ENCODE peak calls at places on chromosomes 12 and 14, in six cellular contexts. One of them, this sample, is unnamed.

GRCh38 chr12:10366875-10367274 is 23.0 kb downstream of the KLRK1 start:
- DNase-seq in lung: no peak
- DNase-seq in fibroblast of mammary gland: peak
- DNase-seq in NCI-H1092 treated with DMSO at 0.1 percent for 48 hours: peak
- DNase-seq in A172: no peak
- DNase-seq in T-cell: no peak
- DNase-seq in this sample: no peak

GRCh38 chr14:65704412-65704811 is 291.9 kb downstream of the FUT8 start:
- DNase-seq in lung: no peak
- DNase-seq in fibroblast of mammary gland: peak
- DNase-seq in NCI-H1092 treated with DMSO at 0.1 percent for 48 hours: no peak
- DNase-seq in A172: no peak
- DNase-seq in T-cell: no peak
- DNase-seq in this sample: no peak

GRCh38 chr12:49809369-49810158 is 18.6 kb downstream of the NCKAP5L start:
- DNase-seq in lung: peak
- DNase-seq in fibroblast of mammary gland: no peak
- DNase-seq in NCI-H1092 treated with DMSO at 0.1 percent for 48 hours: no peak
- DNase-seq in A172: no peak
- DNase-seq in T-cell: no peak
- DNase-seq in this sample: no peak

GRCh38 chr12:45655186-45655585 is 74.3 kb upstream of the ARID2 start:
- DNase-seq in lung: no peak
- DNase-seq in fibroblast of mammary gland: peak
- DNase-seq in NCI-H1092 treated with DMSO at 0.1 percent for 48 hours: peak
- DNase-seq in A172: no peak
- DNase-seq in T-cell: peak
- DNase-seq in this sample: no peak

GRCh38 chr14:24095196-24096068 is 1.3 kb downstream of the PCK2 start:
- DNase-seq in lung: peak
- DNase-seq in fibroblast of mammary gland: peak
- DNase-seq in NCI-H1092 treated with DMSO at 0.1 percent for 48 hours: no peak
- DNase-seq in A172: no peak
- DNase-seq in T-cell: no peak
- DNase-seq in this sample: peak

GRCh38 chr14:89165189-89165809 is 251.7 kb downstream of the FOXN3 start:
- DNase-seq in lung: no peak
- DNase-seq in fibroblast of mammary gland: no peak
- DNase-seq in NCI-H1092 treated with DMSO at 0.1 percent for 48 hours: no peak
- DNase-seq in A172: no peak
- DNase-seq in T-cell: no peak
- DNase-seq in this sample: no peak

GRCh38 chr14:65287264-65288131 is 125.0 kb upstream of the FUT8 start:
- DNase-seq in lung: no peak
- DNase-seq in fibroblast of mammary gland: no peak
- DNase-seq in NCI-H1092 treated with DMSO at 0.1 percent for 48 hours: no peak
- DNase-seq in A172: no peak
- DNase-seq in T-cell: peak
- DNase-seq in this sample: no peak

GRCh38 chr12:59010948-59011347 is 90.6 kb upstream of the LRIG3 start:
- DNase-seq in lung: no peak
- DNase-seq in fibroblast of mammary gland: no peak
- DNase-seq in NCI-H1092 treated with DMSO at 0.1 percent for 48 hours: no peak
- DNase-seq in A172: no peak
- DNase-seq in T-cell: no peak
- DNase-seq in this sample: no peak

GRCh38 chr14:56216631-56217379 is 98.6 kb downstream of the PELI2 start:
- DNase-seq in lung: peak
- DNase-seq in fibroblast of mammary gland: peak
- DNase-seq in NCI-H1092 treated with DMSO at 0.1 percent for 48 hours: peak
- DNase-seq in A172: no peak
- DNase-seq in T-cell: no peak
- DNase-seq in this sample: no peak

GRCh38 chr12:50282581-50283229 is 615 bp downstream of the LIMA1 start:
- DNase-seq in lung: no peak
- DNase-seq in fibroblast of mammary gland: peak
- DNase-seq in NCI-H1092 treated with DMSO at 0.1 percent for 48 hours: peak
- DNase-seq in A172: no peak
- DNase-seq in T-cell: no peak
- DNase-seq in this sample: no peak